ENCODE peak calls at places on chromosomes 4 and X, in four cellular contexts. O is H1, X is H9, E is mesendoderm. P is an unnamed sample.

GRCh38 chrX:141936080-141936479 is 32.4 kb downstream of the MAGEC1 start:
- DNase-seq in O (no peak), X (no peak), E (peak), P (no peak)

GRCh38 chr4:8860892-8861575 is 10.6 kb downstream of the HMX1 start:
- DNase-seq in O (no peak), X (peak), E (peak), P (no peak)

GRCh38 chr4:38320833-38321232 is 343.2 kb upstream of the KLF3 start:
- DNase-seq in O (no peak), X (no peak), E (no peak), P (no peak)

GRCh38 chrX:97995834-97996233 is 1112.1 kb downstream of the RPA4 start:
- DNase-seq in O (no peak), X (no peak), E (no peak), P (no peak)

GRCh38 chr4:763191-763810 is 57.7 kb downstream of the PCGF3 start:
- DNase-seq in O (no peak), X (no peak), E (no peak), P (no peak)

GRCh38 chrX:136662976-136663375 is 15.0 kb downstream of the CD40LG start:
- DNase-seq in O (no peak), X (no peak), E (no peak), P (no peak)

GRCh38 chr4:131447883-131448282 is 1701.2 kb upstream of the PCDH10 start:
- DNase-seq in O (no peak), X (no peak), E (no peak), P (no peak)

GRCh38 chr4:88227734-88228133 is 56.6 kb downstream of the PPM1K start:
- DNase-seq in O (no peak), X (no peak), E (no peak), P (no peak)

GRCh38 chrX:15645266-15645665 is 19.3 kb downstream of the CLTRN start:
- DNase-seq in O (no peak), X (no peak), E (peak), P (no peak)

GRCh38 chr4:15756361-15756861 is 21.7 kb upstream of the CD38 start:
- DNase-seq in O (no peak), X (no peak), E (no peak), P (peak)

GRCh38 chr4:52126946-52127345 is 75.8 kb downstream of the SPATA18 start:
- DNase-seq in O (no peak), X (no peak), E (peak), P (peak)

GRCh38 chrX:23742174-23742692 is 843 bp downstream of the ACOT9 start:
- DNase-seq in O (peak), X (peak), E (peak), P (peak)

GRCh38 chrX:70444326-70445196 is at the start of gene DLG3:
- DNase-seq in O (no peak), X (peak), E (peak), P (peak)

GRCh38 chrX:18945488-18945887 is 38.4 kb downstream of the PHKA2 start:
- DNase-seq in O (no peak), X (no peak), E (no peak), P (no peak)

GRCh38 chrX:103253608-103254007 is 1.3 kb downstream of the TCEAL8 start:
- DNase-seq in O (no peak), X (no peak), E (peak), P (no peak)

GRCh38 chr4:12016729-12017128 is 588.0 kb upstream of the HS3ST1 start:
- DNase-seq in O (no peak), X (no peak), E (no peak), P (no peak)
- H4K5ac ChIP-seq in O (no peak), X (no peak), E (no peak), P (no peak)

DNA sequence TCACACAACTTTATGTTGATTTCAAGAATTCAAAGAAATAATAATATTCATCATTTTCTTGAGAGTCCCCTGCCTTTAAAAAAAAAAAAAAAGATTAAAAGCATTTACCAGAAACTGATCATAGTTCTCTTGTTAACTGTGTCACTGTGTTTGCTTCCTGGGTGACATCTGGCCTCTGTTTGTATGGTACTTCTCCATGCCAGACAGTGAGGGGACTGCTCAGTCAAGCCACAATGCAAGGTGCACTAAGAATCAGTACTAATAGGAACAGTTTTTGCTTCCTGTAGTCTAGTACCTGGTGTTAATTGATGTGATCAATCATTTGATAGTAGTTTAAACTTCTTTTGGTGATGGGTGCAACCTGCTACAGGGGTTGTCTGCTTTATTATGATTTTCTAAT is 77.5 kb downstream of the PHOX2B start:
- DNase-seq in O (no peak), X (no peak), E (no peak), P (no peak)
- H2BK120ac ChIP-seq in O (no peak), X (no peak), E (no peak), P (no peak)

DNA sequence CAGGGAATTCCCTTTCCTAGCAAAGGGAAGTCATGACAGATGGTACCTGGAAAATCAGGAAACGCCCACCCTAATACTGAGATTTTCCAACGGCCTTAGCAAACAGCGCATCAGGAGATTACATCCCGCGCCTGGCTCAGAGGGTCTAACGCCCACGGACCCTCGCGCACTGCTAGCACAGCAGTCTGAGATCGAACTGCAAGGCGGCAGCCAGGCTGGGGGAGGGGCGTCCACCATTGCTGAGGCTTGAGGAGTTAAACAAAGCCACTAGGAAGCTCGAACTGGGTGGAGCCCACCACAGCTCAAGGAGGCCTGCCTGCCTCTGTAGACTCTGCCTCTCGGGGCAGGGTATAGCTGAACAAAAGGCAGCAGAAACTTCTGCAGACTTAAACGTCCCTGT is 507.7 kb downstream of the ZIC3 start:
- DNase-seq in O (no peak), X (no peak), E (no peak), P (no peak)
- H4K5ac ChIP-seq in O (no peak), X (no peak), E (no peak), P (no peak)

GRCh38 chrX:154097597-154098541 is at the start of gene MECP2:
- DNase-seq in O (peak), X (peak), E (peak), P (peak)

GRCh38 chrX:154096140-154097002 is 1.1 kb downstream of the MECP2 start:
- DNase-seq in O (no peak), X (no peak), E (no peak), P (peak)

GRCh38 chrX:154098551-154098950 is 1.0 kb upstream of the MECP2 start:
- DNase-seq in O (no peak), X (no peak), E (no peak), P (no peak)

GRCh38 chrX:154094833-154095232 is 2.7 kb downstream of the MECP2 start:
- DNase-seq in O (no peak), X (no peak), E (no peak), P (no peak)

GRCh38 chrX:154097003-154097596 is 417 bp downstream of the MECP2 start:
- DNase-seq in O (no peak), X (peak), E (peak), P (peak)
- H2BK120ac ChIP-seq in O (no peak), X (no peak), E (no peak), P (no peak)